ENCODE peak calls at places on chromosome 17, in nine cellular contexts. One of them, this sample, is unnamed.

GRCh38 chr17:40355804-40356758 is 8.5 kb downstream of the GJD3 start:
- DNase-seq in left colon: peak
- DNase-seq in NCI-H2081: no peak
- DNase-seq in ACHN: no peak
- DNase-seq in stimulated activated CD8-positive, alpha-beta memory T cell treated with anti-CD3 and anti-CD28 coated beads, Interleukin-4, amount 100 ng/mL, for 4 hours: no peak
- DNase-seq in ureter: peak
- DNase-seq in A673: no peak
- DNase-seq in SK-N-DZ: no peak
- DNase-seq in AG04449: no peak
- DNase-seq in this sample: peak

GRCh38 chr17:82647593-82648164 is 565 bp downstream of the WDR45B start:
- DNase-seq in left colon: no peak
- DNase-seq in NCI-H2081: no peak
- DNase-seq in ACHN: peak
- DNase-seq in stimulated activated CD8-positive, alpha-beta memory T cell treated with anti-CD3 and anti-CD28 coated beads, Interleukin-4, amount 100 ng/mL, for 4 hours: no peak
- DNase-seq in ureter: peak
- DNase-seq in A673: peak
- DNase-seq in SK-N-DZ: no peak
- DNase-seq in AG04449: no peak
- DNase-seq in this sample: peak

GRCh38 chr17:21302711-21303425 is 18.4 kb downstream of the MAP2K3 start:
- DNase-seq in left colon: peak
- DNase-seq in NCI-H2081: no peak
- DNase-seq in ACHN: no peak
- DNase-seq in stimulated activated CD8-positive, alpha-beta memory T cell treated with anti-CD3 and anti-CD28 coated beads, Interleukin-4, amount 100 ng/mL, for 4 hours: no peak
- DNase-seq in ureter: no peak
- DNase-seq in A673: no peak
- DNase-seq in SK-N-DZ: no peak
- DNase-seq in AG04449: no peak
- DNase-seq in this sample: peak

GRCh38 chr17:5618511-5618910 is 34.2 kb upstream of the NLRP1 start:
- DNase-seq in left colon: no peak
- DNase-seq in NCI-H2081: no peak
- DNase-seq in ACHN: no peak
- DNase-seq in stimulated activated CD8-positive, alpha-beta memory T cell treated with anti-CD3 and anti-CD28 coated beads, Interleukin-4, amount 100 ng/mL, for 4 hours: no peak
- DNase-seq in ureter: no peak
- DNase-seq in A673: no peak
- DNase-seq in SK-N-DZ: no peak
- DNase-seq in AG04449: no peak
- DNase-seq in this sample: no peak

GRCh38 chr17:75546181-75546580 is 20.7 kb downstream of the LLGL2 start:
- DNase-seq in left colon: no peak
- DNase-seq in NCI-H2081: no peak
- DNase-seq in ACHN: no peak
- DNase-seq in stimulated activated CD8-positive, alpha-beta memory T cell treated with anti-CD3 and anti-CD28 coated beads, Interleukin-4, amount 100 ng/mL, for 4 hours: no peak
- DNase-seq in ureter: no peak
- DNase-seq in A673: no peak
- DNase-seq in SK-N-DZ: no peak
- DNase-seq in AG04449: no peak
- DNase-seq in this sample: no peak

GRCh38 chr17:58005031-58005727 is 1.9 kb downstream of the SRSF1 start:
- DNase-seq in left colon: no peak
- DNase-seq in NCI-H2081: no peak
- DNase-seq in ACHN: no peak
- DNase-seq in stimulated activated CD8-positive, alpha-beta memory T cell treated with anti-CD3 and anti-CD28 coated beads, Interleukin-4, amount 100 ng/mL, for 4 hours: no peak
- DNase-seq in ureter: no peak
- DNase-seq in A673: peak
- DNase-seq in SK-N-DZ: no peak
- DNase-seq in AG04449: no peak
- DNase-seq in this sample: no peak

GRCh38 chr17:80457236-80457856 is 19.1 kb downstream of the NPTX1 start:
- DNase-seq in left colon: no peak
- DNase-seq in NCI-H2081: no peak
- DNase-seq in ACHN: no peak
- DNase-seq in stimulated activated CD8-positive, alpha-beta memory T cell treated with anti-CD3 and anti-CD28 coated beads, Interleukin-4, amount 100 ng/mL, for 4 hours: no peak
- DNase-seq in ureter: no peak
- DNase-seq in A673: no peak
- DNase-seq in SK-N-DZ: no peak
- DNase-seq in AG04449: no peak
- DNase-seq in this sample: no peak

GRCh38 chr17:73986641-73987177 is 216.8 kb upstream of the RPL38 start:
- DNase-seq in left colon: no peak
- DNase-seq in NCI-H2081: no peak
- DNase-seq in ACHN: no peak
- DNase-seq in stimulated activated CD8-positive, alpha-beta memory T cell treated with anti-CD3 and anti-CD28 coated beads, Interleukin-4, amount 100 ng/mL, for 4 hours: no peak
- DNase-seq in ureter: no peak
- DNase-seq in A673: no peak
- DNase-seq in SK-N-DZ: no peak
- DNase-seq in AG04449: no peak
- DNase-seq in this sample: no peak

GRCh38 chr17:30819941-30820705 is 4.4 kb downstream of the CRLF3 start:
- DNase-seq in left colon: no peak
- DNase-seq in NCI-H2081: no peak
- DNase-seq in ACHN: no peak
- DNase-seq in stimulated activated CD8-positive, alpha-beta memory T cell treated with anti-CD3 and anti-CD28 coated beads, Interleukin-4, amount 100 ng/mL, for 4 hours: no peak
- DNase-seq in ureter: no peak
- DNase-seq in A673: peak
- DNase-seq in SK-N-DZ: no peak
- DNase-seq in AG04449: peak
- DNase-seq in this sample: no peak

GRCh38 chr17:33375086-33375485 is 82.0 kb upstream of the ASIC2 start:
- DNase-seq in left colon: no peak
- DNase-seq in NCI-H2081: no peak
- DNase-seq in ACHN: no peak
- DNase-seq in stimulated activated CD8-positive, alpha-beta memory T cell treated with anti-CD3 and anti-CD28 coated beads, Interleukin-4, amount 100 ng/mL, for 4 hours: no peak
- DNase-seq in ureter: no peak
- DNase-seq in A673: no peak
- DNase-seq in SK-N-DZ: no peak
- DNase-seq in AG04449: no peak
- DNase-seq in this sample: no peak

GRCh38 chr17:69916761-69917160 is 158.3 kb upstream of the KCNJ16 start:
- DNase-seq in left colon: no peak
- DNase-seq in NCI-H2081: no peak
- DNase-seq in ACHN: no peak
- DNase-seq in stimulated activated CD8-positive, alpha-beta memory T cell treated with anti-CD3 and anti-CD28 coated beads, Interleukin-4, amount 100 ng/mL, for 4 hours: no peak
- DNase-seq in ureter: no peak
- DNase-seq in A673: no peak
- DNase-seq in SK-N-DZ: no peak
- DNase-seq in AG04449: no peak
- DNase-seq in this sample: no peak

GRCh38 chr17:2337152-2337810 is at the start of gene SGSM2:
- DNase-seq in left colon: peak
- DNase-seq in NCI-H2081: peak
- DNase-seq in ACHN: peak
- DNase-seq in stimulated activated CD8-positive, alpha-beta memory T cell treated with anti-CD3 and anti-CD28 coated beads, Interleukin-4, amount 100 ng/mL, for 4 hours: no peak
- DNase-seq in ureter: peak
- DNase-seq in A673: peak
- DNase-seq in SK-N-DZ: peak
- DNase-seq in AG04449: no peak
- DNase-seq in this sample: peak

GRCh38 chr17:38320482-38320881 is 23.3 kb downstream of the GPR179 start:
- DNase-seq in left colon: no peak
- DNase-seq in NCI-H2081: no peak
- DNase-seq in ACHN: no peak
- DNase-seq in stimulated activated CD8-positive, alpha-beta memory T cell treated with anti-CD3 and anti-CD28 coated beads, Interleukin-4, amount 100 ng/mL, for 4 hours: no peak
- DNase-seq in ureter: peak
- DNase-seq in A673: no peak
- DNase-seq in SK-N-DZ: no peak
- DNase-seq in AG04449: no peak
- DNase-seq in this sample: no peak

GRCh38 chr17:4547118-4547906 is 7.9 kb downstream of the MYBBP1A start:
- DNase-seq in left colon: no peak
- DNase-seq in NCI-H2081: no peak
- DNase-seq in ACHN: no peak
- DNase-seq in stimulated activated CD8-positive, alpha-beta memory T cell treated with anti-CD3 and anti-CD28 coated beads, Interleukin-4, amount 100 ng/mL, for 4 hours: no peak
- DNase-seq in ureter: no peak
- DNase-seq in A673: no peak
- DNase-seq in SK-N-DZ: no peak
- DNase-seq in AG04449: no peak
- DNase-seq in this sample: peak

GRCh38 chr17:48647103-48647963 is 21.2 kb upstream of the HOXB9 start:
- DNase-seq in left colon: no peak
- DNase-seq in NCI-H2081: no peak
- DNase-seq in ACHN: peak
- DNase-seq in stimulated activated CD8-positive, alpha-beta memory T cell treated with anti-CD3 and anti-CD28 coated beads, Interleukin-4, amount 100 ng/mL, for 4 hours: no peak
- DNase-seq in ureter: no peak
- DNase-seq in A673: no peak
- DNase-seq in SK-N-DZ: no peak
- DNase-seq in AG04449: no peak
- DNase-seq in this sample: no peak

GRCh38 chr17:34379876-34380275 is 16.8 kb upstream of the CCL1 start:
- DNase-seq in left colon: no peak
- DNase-seq in NCI-H2081: no peak
- DNase-seq in ACHN: no peak
- DNase-seq in stimulated activated CD8-positive, alpha-beta memory T cell treated with anti-CD3 and anti-CD28 coated beads, Interleukin-4, amount 100 ng/mL, for 4 hours: no peak
- DNase-seq in ureter: no peak
- DNase-seq in A673: no peak
- DNase-seq in SK-N-DZ: no peak
- DNase-seq in AG04449: no peak
- DNase-seq in this sample: no peak

GRCh38 chr17:81422776-81423697 is 27.8 kb downstream of the BAHCC1 start:
- DNase-seq in left colon: peak
- DNase-seq in NCI-H2081: no peak
- DNase-seq in ACHN: peak
- DNase-seq in stimulated activated CD8-positive, alpha-beta memory T cell treated with anti-CD3 and anti-CD28 coated beads, Interleukin-4, amount 100 ng/mL, for 4 hours: no peak
- DNase-seq in ureter: peak
- DNase-seq in A673: peak
- DNase-seq in SK-N-DZ: peak
- DNase-seq in AG04449: peak
- DNase-seq in this sample: peak

GRCh38 chr17:46727572-46728348 is 90.7 kb downstream of the WNT3 start:
- DNase-seq in left colon: no peak
- DNase-seq in NCI-H2081: no peak
- DNase-seq in ACHN: peak
- DNase-seq in stimulated activated CD8-positive, alpha-beta memory T cell treated with anti-CD3 and anti-CD28 coated beads, Interleukin-4, amount 100 ng/mL, for 4 hours: no peak
- DNase-seq in ureter: no peak
- DNase-seq in A673: no peak
- DNase-seq in SK-N-DZ: no peak
- DNase-seq in AG04449: peak
- DNase-seq in this sample: no peak

GRCh38 chr17:20263595-20263994 is 203.7 kb downstream of the LGALS9B start:
- DNase-seq in left colon: no peak
- DNase-seq in NCI-H2081: peak
- DNase-seq in ACHN: no peak
- DNase-seq in stimulated activated CD8-positive, alpha-beta memory T cell treated with anti-CD3 and anti-CD28 coated beads, Interleukin-4, amount 100 ng/mL, for 4 hours: no peak
- DNase-seq in ureter: no peak
- DNase-seq in A673: peak
- DNase-seq in SK-N-DZ: no peak
- DNase-seq in AG04449: no peak
- DNase-seq in this sample: no peak

GRCh38 chr17:55587608-55588139 is 76.4 kb upstream of the SMIM36 start:
- DNase-seq in left colon: no peak
- DNase-seq in NCI-H2081: no peak
- DNase-seq in ACHN: no peak
- DNase-seq in stimulated activated CD8-positive, alpha-beta memory T cell treated with anti-CD3 and anti-CD28 coated beads, Interleukin-4, amount 100 ng/mL, for 4 hours: no peak
- DNase-seq in ureter: no peak
- DNase-seq in A673: no peak
- DNase-seq in SK-N-DZ: no peak
- DNase-seq in AG04449: no peak
- DNase-seq in this sample: peak

GRCh38 chr17:17220529-17220928 is 14.4 kb upstream of the PLD6 start:
- DNase-seq in left colon: no peak
- DNase-seq in NCI-H2081: peak
- DNase-seq in ACHN: no peak
- DNase-seq in stimulated activated CD8-positive, alpha-beta memory T cell treated with anti-CD3 and anti-CD28 coated beads, Interleukin-4, amount 100 ng/mL, for 4 hours: no peak
- DNase-seq in ureter: no peak
- DNase-seq in A673: no peak
- DNase-seq in SK-N-DZ: no peak
- DNase-seq in AG04449: no peak
- DNase-seq in this sample: peak

GRCh38 chr17:49850772-49851386 is 3.0 kb upstream of the TAC4 start:
- DNase-seq in left colon: no peak
- DNase-seq in NCI-H2081: no peak
- DNase-seq in ACHN: no peak
- DNase-seq in stimulated activated CD8-positive, alpha-beta memory T cell treated with anti-CD3 and anti-CD28 coated beads, Interleukin-4, amount 100 ng/mL, for 4 hours: no peak
- DNase-seq in ureter: no peak
- DNase-seq in A673: no peak
- DNase-seq in SK-N-DZ: no peak
- DNase-seq in AG04449: no peak
- DNase-seq in this sample: no peak

GRCh38 chr17:45908460-45908859 is 14.1 kb downstream of the MAPT start:
- DNase-seq in left colon: no peak
- DNase-seq in NCI-H2081: peak
- DNase-seq in ACHN: no peak
- DNase-seq in stimulated activated CD8-positive, alpha-beta memory T cell treated with anti-CD3 and anti-CD28 coated beads, Interleukin-4, amount 100 ng/mL, for 4 hours: no peak
- DNase-seq in ureter: no peak
- DNase-seq in A673: no peak
- DNase-seq in SK-N-DZ: no peak
- DNase-seq in AG04449: no peak
- DNase-seq in this sample: no peak

GRCh38 chr17:35529868-35530267 is 7.6 kb downstream of the SLFN12L start:
- DNase-seq in left colon: no peak
- DNase-seq in NCI-H2081: no peak
- DNase-seq in ACHN: no peak
- DNase-seq in stimulated activated CD8-positive, alpha-beta memory T cell treated with anti-CD3 and anti-CD28 coated beads, Interleukin-4, amount 100 ng/mL, for 4 hours: no peak
- DNase-seq in ureter: no peak
- DNase-seq in A673: no peak
- DNase-seq in SK-N-DZ: no peak
- DNase-seq in AG04449: no peak
- DNase-seq in this sample: no peak

GRCh38 chr17:2070241-2071023 is 15.5 kb downstream of the HIC1 start:
- DNase-seq in left colon: no peak
- DNase-seq in NCI-H2081: no peak
- DNase-seq in ACHN: no peak
- DNase-seq in stimulated activated CD8-positive, alpha-beta memory T cell treated with anti-CD3 and anti-CD28 coated beads, Interleukin-4, amount 100 ng/mL, for 4 hours: no peak
- DNase-seq in ureter: no peak
- DNase-seq in A673: no peak
- DNase-seq in SK-N-DZ: no peak
- DNase-seq in AG04449: no peak
- DNase-seq in this sample: peak

GRCh38 chr17:67216544-67217320 is 28.3 kb downstream of the HELZ start:
- DNase-seq in left colon: no peak
- DNase-seq in NCI-H2081: no peak
- DNase-seq in ACHN: no peak
- DNase-seq in stimulated activated CD8-positive, alpha-beta memory T cell treated with anti-CD3 and anti-CD28 coated beads, Interleukin-4, amount 100 ng/mL, for 4 hours: no peak
- DNase-seq in ureter: no peak
- DNase-seq in A673: no peak
- DNase-seq in SK-N-DZ: no peak
- DNase-seq in AG04449: no peak
- DNase-seq in this sample: no peak

GRCh38 chr17:75065562-75066151 is 18.6 kb downstream of the KCTD2 start:
- DNase-seq in left colon: no peak
- DNase-seq in NCI-H2081: no peak
- DNase-seq in ACHN: no peak
- DNase-seq in stimulated activated CD8-positive, alpha-beta memory T cell treated with anti-CD3 and anti-CD28 coated beads, Interleukin-4, amount 100 ng/mL, for 4 hours: no peak
- DNase-seq in ureter: no peak
- DNase-seq in A673: no peak
- DNase-seq in SK-N-DZ: no peak
- DNase-seq in AG04449: no peak
- DNase-seq in this sample: peak

GRCh38 chr17:13113821-13114525 is 96.1 kb upstream of the ELAC2 start:
- DNase-seq in left colon: no peak
- DNase-seq in NCI-H2081: no peak
- DNase-seq in ACHN: no peak
- DNase-seq in stimulated activated CD8-positive, alpha-beta memory T cell treated with anti-CD3 and anti-CD28 coated beads, Interleukin-4, amount 100 ng/mL, for 4 hours: no peak
- DNase-seq in ureter: no peak
- DNase-seq in A673: no peak
- DNase-seq in SK-N-DZ: peak
- DNase-seq in AG04449: no peak
- DNase-seq in this sample: no peak